ENCODE peak calls at places on chromosomes 6 and 20, in nine cellular contexts. A is RPMI7951, Q is epithelial cell of proximal tubule, F is adrenal gland, V is mesendoderm, B is NCI-H1694 treated with DMSO at 0.1 percent for 48 hours, N is ACHN, J is T-helper 2 cell, X is psoas muscle. O is an unnamed sample.

GRCh38 chr6:168071620-168072019 is 7.4 kb downstream of the FRMD1 start:
- DNase-seq in A (no peak), Q (no peak), F (no peak), V (peak), B (no peak), N (no peak), J (no peak), X (no peak), O (no peak)

GRCh38 chr20:47295921-47296426 is 60.5 kb downstream of the ZMYND8 start:
- DNase-seq in A (peak), Q (no peak), F (peak), V (no peak), B (no peak), N (no peak), J (no peak), X (no peak), O (no peak)

GRCh38 chr6:15420959-15421438 is 175.1 kb downstream of the JARID2 start:
- DNase-seq in A (no peak), Q (no peak), F (no peak), V (peak), B (no peak), N (no peak), J (no peak), X (no peak), O (no peak)

GRCh38 chr6:109606362-109606761 is 84.6 kb downstream of the AK9 start:
- DNase-seq in A (no peak), Q (no peak), F (no peak), V (no peak), B (no peak), N (no peak), J (no peak), X (no peak), O (no peak)

GRCh38 chr6:7215798-7216231 is 97.2 kb downstream of the SSR1 start:
- DNase-seq in A (no peak), Q (peak), F (no peak), V (no peak), B (no peak), N (peak), J (no peak), X (no peak), O (no peak)

GRCh38 chr6:123398072-123398471 is 238.7 kb downstream of the TRDN start:
- DNase-seq in A (no peak), Q (no peak), F (no peak), V (no peak), B (no peak), N (no peak), J (no peak), X (no peak), O (no peak)

GRCh38 chr6:33170176-33171095 is 21.8 kb downstream of the COL11A2 start:
- DNase-seq in A (no peak), Q (no peak), F (no peak), V (no peak), B (no peak), N (no peak), J (no peak), X (no peak), O (no peak)

GRCh38 chr6:33534702-33535101 is 45.4 kb downstream of the BAK1 start:
- DNase-seq in A (no peak), Q (no peak), F (no peak), V (no peak), B (no peak), N (no peak), J (no peak), X (no peak), O (no peak)

GRCh38 chr6:52731719-52732118 is 31.6 kb downstream of the GSTA2 start:
- DNase-seq in A (no peak), Q (no peak), F (no peak), V (no peak), B (no peak), N (no peak), J (no peak), X (no peak), O (no peak)

GRCh38 chr6:115554060-115554459 is 506.6 kb downstream of the FRK start:
- DNase-seq in A (no peak), Q (no peak), F (no peak), V (peak), B (no peak), N (no peak), J (no peak), X (no peak), O (no peak)

GRCh38 chr6:149860834-149861602 is 3.1 kb downstream of the LRP11 start:
- DNase-seq in A (no peak), Q (no peak), F (no peak), V (no peak), B (no peak), N (no peak), J (no peak), X (no peak), O (no peak)

GRCh38 chr6:37483917-37484785 is 15.5 kb downstream of the CCDC167 start:
- DNase-seq in A (peak), Q (no peak), F (peak), V (peak), B (peak), N (peak), J (peak), X (peak), O (no peak)

GRCh38 chr6:118298476-118298875 is 249.6 kb upstream of the PLN start:
- DNase-seq in A (no peak), Q (no peak), F (no peak), V (no peak), B (no peak), N (no peak), J (no peak), X (no peak), O (no peak)

O was measured in HS-27A.